ENCODE peak calls at places on chromosomes 1 and 21, in nine cellular contexts. L is esophagus squamous epithelium; N is brain microvascular endothelial cell; Y is body of pancreas; X is HAP-1; Z is epithelial cell of proximal tubule; O is effector memory CD4-positive, alpha-beta T cell; P is left lung; F is GM23248. T is an unnamed sample.

GRCh38 chr21:25350056-25350455 is 257.2 kb downstream of the MRPL39 start:
- DNase-seq in L (no peak), N (peak), Y (peak), X (peak), Z (no peak), O (no peak), P (no peak), F (peak), T (peak)

GRCh38 chr21:44443291-44443890 is 11.9 kb upstream of the LRRC3 start:
- DNase-seq in L (no peak), N (no peak), Y (peak), X (no peak), Z (no peak), O (no peak), P (peak), F (no peak), T (no peak)

GRCh38 chr1:204255966-204256365 is 42.2 kb upstream of the GOLT1A start:
- DNase-seq in L (no peak), N (no peak), Y (no peak), X (no peak), Z (no peak), O (no peak), P (no peak), F (peak), T (peak)

GRCh38 chr1:79469121-79469520 is 462.6 kb upstream of the ADGRL4 start:
- DNase-seq in L (no peak), N (no peak), Y (no peak), X (no peak), Z (no peak), O (no peak), P (no peak), F (no peak), T (no peak)

GRCh38 chr1:238063454-238063853 is 172.7 kb upstream of the ZP4 start:
- DNase-seq in L (no peak), N (no peak), Y (peak), X (no peak), Z (peak), O (no peak), P (no peak), F (no peak), T (peak)

GRCh38 chr1:41681331-41682136 is 197.1 kb upstream of the EDN2 start:
- DNase-seq in L (no peak), N (peak), Y (no peak), X (no peak), Z (no peak), O (no peak), P (no peak), F (peak), T (peak)

GRCh38 chr1:161427733-161428516 is 60.2 kb upstream of the CFAP126 start:
- DNase-seq in L (no peak), N (peak), Y (peak), X (no peak), Z (no peak), O (no peak), P (no peak), F (peak), T (peak)

GRCh38 chr1:52424238-52424637 is 19.8 kb downstream of the PRPF38A start:
- DNase-seq in L (no peak), N (no peak), Y (no peak), X (no peak), Z (no peak), O (peak), P (no peak), F (peak), T (no peak)

GRCh38 chr1:29121951-29122661 is 1.6 kb downstream of the TMEM200B start:
- DNase-seq in L (no peak), N (no peak), Y (no peak), X (no peak), Z (no peak), O (no peak), P (peak), F (peak), T (no peak)

GRCh38 chr1:155969377-155969791 is 9.0 kb downstream of the ARHGEF2 start:
- DNase-seq in L (no peak), N (no peak), Y (no peak), X (no peak), Z (no peak), O (no peak), P (peak), F (no peak), T (no peak)

GRCh38 chr1:223489439-223489838 is 96.2 kb downstream of the CCDC185 start:
- DNase-seq in L (no peak), N (no peak), Y (no peak), X (no peak), Z (no peak), O (no peak), P (no peak), F (no peak), T (no peak)

GRCh38 chr1:106465666-106466065 is 590.8 kb upstream of the PRMT6 start:
- DNase-seq in L (no peak), N (no peak), Y (no peak), X (no peak), Z (no peak), O (no peak), P (no peak), F (peak), T (no peak)

GRCh38 chr1:148388260-148389026 is 94.7 kb downstream of the PPIAL4G start:
- DNase-seq in L (peak), N (peak), Y (peak), X (no peak), Z (peak), O (peak), P (peak), F (peak), T (peak)

GRCh38 chr1:148385371-148386030 is 97.6 kb downstream of the PPIAL4G start:
- DNase-seq in L (no peak), N (no peak), Y (no peak), X (no peak), Z (no peak), O (no peak), P (no peak), F (no peak), T (no peak)

GRCh38 chr1:148383966-148384365 is 99.1 kb downstream of the PPIAL4G start:
- DNase-seq in L (no peak), N (no peak), Y (no peak), X (no peak), Z (no peak), O (no peak), P (no peak), F (no peak), T (peak)

GRCh38 chr1:148386617-148387016 is 96.5 kb downstream of the PPIAL4G start:
- DNase-seq in L (no peak), N (no peak), Y (no peak), X (no peak), Z (no peak), O (no peak), P (no peak), F (no peak), T (no peak)

GRCh38 chr1:148389027-148389339 is 94.1 kb downstream of the PPIAL4G start:
- DNase-seq in L (no peak), N (no peak), Y (no peak), X (no peak), Z (no peak), O (no peak), P (no peak), F (no peak), T (no peak)
- H3K4me3 ChIP-seq in L (peak), N (peak), Y (no peak), X (no peak), Z (peak), O (peak), P (peak), F (peak), T (peak)

GRCh38 chr1:174696026-174696821 is 248.5 kb downstream of the GPR52 start:
- DNase-seq in L (no peak), N (no peak), Y (no peak), X (no peak), Z (no peak), O (no peak), P (no peak), F (no peak), T (no peak)
- H3K4me3 ChIP-seq in L (no peak), N (no peak), Y (no peak), X (no peak), Z (no peak), O (no peak), P (no peak), F (no peak), T (no peak)

GRCh38 chr1:228737613-228738012 is 2.3 kb downstream of the RHOU start:
- DNase-seq in L (no peak), N (no peak), Y (no peak), X (no peak), Z (no peak), O (no peak), P (no peak), F (no peak), T (no peak)

GRCh38 chr1:228733576-228733975 is 1.7 kb upstream of the RHOU start:
- DNase-seq in L (no peak), N (no peak), Y (no peak), X (no peak), Z (no peak), O (no peak), P (no peak), F (no peak), T (no peak)

GRCh38 chr1:228736844-228737415 is 1.7 kb downstream of the RHOU start:
- DNase-seq in L (no peak), N (no peak), Y (no peak), X (peak), Z (no peak), O (no peak), P (no peak), F (no peak), T (no peak)

GRCh38 chr1:228734881-228735801 is at the start of gene RHOU:
- DNase-seq in L (no peak), N (no peak), Y (peak), X (peak), Z (no peak), O (peak), P (peak), F (peak), T (peak)

DNA sequence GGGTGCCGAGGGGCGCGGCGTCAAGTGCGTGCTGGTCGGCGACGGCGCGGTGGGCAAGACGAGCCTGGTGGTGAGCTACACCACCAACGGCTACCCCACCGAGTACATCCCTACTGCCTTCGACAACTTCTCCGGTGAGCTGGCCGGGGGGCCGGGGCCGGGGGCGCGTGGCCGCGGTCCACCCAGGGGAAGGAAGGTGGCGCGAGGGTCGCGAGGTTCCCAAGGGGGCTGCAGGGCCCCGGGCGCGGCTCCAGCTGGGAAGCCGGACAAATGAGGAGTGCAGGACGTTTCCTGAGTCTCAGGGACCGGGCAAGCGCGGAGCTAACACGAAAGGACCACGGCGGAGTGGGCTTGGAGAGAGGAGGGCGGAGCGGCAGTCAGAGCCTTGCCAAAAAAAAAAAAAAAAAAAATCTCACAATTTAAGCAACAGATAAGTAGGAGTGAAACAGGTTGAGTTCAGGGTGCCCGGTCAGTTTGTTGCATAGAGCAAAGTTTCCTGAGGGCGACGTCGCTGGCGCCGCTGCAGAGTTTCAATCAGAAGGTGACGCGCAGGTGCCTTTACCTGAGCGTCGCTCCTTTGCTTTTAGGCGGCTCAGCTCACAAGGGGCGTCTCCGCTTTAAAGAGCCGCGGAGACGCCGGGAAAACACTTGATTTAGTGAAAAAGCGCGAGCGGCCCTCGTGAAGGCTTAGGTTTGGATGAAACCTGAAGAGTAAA is 750 bp downstream of the RHOU start:
- DNase-seq in L (no peak), N (no peak), Y (peak), X (no peak), Z (no peak), O (no peak), P (peak), F (peak), T (peak)
- H3K4me3 ChIP-seq in L (peak), N (peak), Y (peak), X (peak), Z (peak), O (peak), P (peak), F (peak), T (no peak)

GRCh38 chr1:111619635-111620411 is at the start of gene RAP1A:
- DNase-seq in L (peak), N (peak), Y (peak), X (peak), Z (no peak), O (peak), P (peak), F (peak), T (peak)
- H3K4me3 ChIP-seq in L (peak), N (peak), Y (peak), X (peak), Z (peak), O (peak), P (peak), F (peak), T (peak)

DNA sequence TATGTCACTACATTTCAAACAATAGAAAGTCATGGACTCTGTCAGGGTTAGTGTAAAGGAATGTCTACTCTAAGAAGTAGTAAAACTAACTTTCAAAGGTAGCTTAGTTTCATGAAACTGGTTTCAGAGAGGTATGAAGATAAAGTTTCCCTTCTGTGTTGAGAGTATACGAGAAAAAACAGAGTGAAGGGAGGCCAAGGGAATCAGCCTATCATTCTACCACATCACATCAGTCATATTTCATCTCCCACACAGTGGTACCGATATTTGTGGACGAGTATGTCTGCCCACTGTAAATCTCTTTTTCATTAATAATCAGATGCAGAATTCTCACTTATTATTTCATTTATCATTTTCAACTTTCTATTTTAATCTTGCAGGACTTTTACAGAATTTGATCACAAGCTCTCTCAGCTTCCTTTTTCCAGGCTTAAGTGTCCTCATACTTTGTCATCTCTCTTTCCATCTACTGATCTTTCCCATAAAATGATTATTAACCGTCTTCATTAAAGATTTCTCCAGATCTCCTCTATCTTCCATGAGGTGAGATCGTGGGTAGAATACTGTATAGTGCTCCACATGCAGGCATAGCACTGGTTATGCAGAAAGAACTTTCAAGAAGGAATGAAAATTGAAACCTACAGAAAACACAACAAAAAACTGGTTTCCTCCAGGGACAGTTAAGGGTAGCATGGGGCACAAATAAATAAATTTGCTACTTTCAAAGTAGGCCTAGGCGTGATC is 11.5 kb upstream of the IFI16 start:
- DNase-seq in L (no peak), N (no peak), Y (no peak), X (no peak), Z (no peak), O (no peak), P (no peak), F (no peak), T (no peak)
- H3K4me3 ChIP-seq in L (peak), N (no peak), Y (no peak), X (no peak), Z (peak), O (peak), P (peak), F (peak), T (no peak)

DNA sequence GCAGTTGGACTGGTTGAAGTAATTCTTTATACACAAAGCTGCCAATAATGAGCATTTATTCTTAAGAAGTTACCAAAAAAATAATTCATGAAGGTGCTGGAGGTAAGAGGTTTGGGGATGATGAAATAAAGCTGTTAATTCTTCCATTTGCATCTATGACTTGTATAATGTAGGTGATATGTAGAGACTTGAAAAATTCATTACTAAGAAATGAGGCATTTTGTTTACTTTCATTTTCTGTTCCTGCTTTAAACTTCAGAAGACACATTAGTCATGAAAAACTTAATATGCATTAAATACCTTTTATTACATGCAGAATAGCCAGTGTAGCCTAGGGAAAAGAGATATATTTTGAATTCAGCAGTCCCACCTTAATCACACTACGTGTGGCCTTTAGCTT is 214.2 kb downstream of the SLC44A5 start:
- DNase-seq in L (no peak), N (no peak), Y (no peak), X (no peak), Z (no peak), O (no peak), P (no peak), F (no peak), T (peak)
- H3K4me3 ChIP-seq in L (no peak), N (no peak), Y (no peak), X (no peak), Z (no peak), O (no peak), P (no peak), F (no peak), T (no peak)